ENCODE peak calls at places on chromosomes 1 and 21, in four cellular contexts. One of them, this sample, is unnamed.

GRCh38 chr1:245583575-245584330 is 429.0 kb downstream of the KIF26B start:
- DNase-seq in stomach: no peak
- DNase-seq in DND-41: no peak
- DNase-seq in left ventricle myocardium inferior: no peak
- DNase-seq in this sample: no peak

GRCh38 chr1:37073752-37074151 is 39.4 kb upstream of the GRIK3 start:
- DNase-seq in stomach: no peak
- DNase-seq in DND-41: no peak
- DNase-seq in left ventricle myocardium inferior: no peak
- DNase-seq in this sample: no peak

GRCh38 chr21:36976882-36977651 is 10.6 kb upstream of the HLCS start:
- DNase-seq in stomach: no peak
- DNase-seq in DND-41: no peak
- DNase-seq in left ventricle myocardium inferior: no peak
- DNase-seq in this sample: no peak

GRCh38 chr1:24111998-24112380 is at the start of gene MYOM3:
- DNase-seq in stomach: no peak
- DNase-seq in DND-41: no peak
- DNase-seq in left ventricle myocardium inferior: peak
- DNase-seq in this sample: no peak

GRCh38 chr1:67833595-67833926 is 294 bp upstream of the GNG12 start:
- DNase-seq in stomach: no peak
- DNase-seq in DND-41: no peak
- DNase-seq in left ventricle myocardium inferior: no peak
- DNase-seq in this sample: peak

GRCh38 chr1:33424205-33424604 is 6.7 kb downstream of the PHC2 start:
- DNase-seq in stomach: no peak
- DNase-seq in DND-41: no peak
- DNase-seq in left ventricle myocardium inferior: no peak
- DNase-seq in this sample: no peak

GRCh38 chr1:61120998-61121397 is 38.6 kb downstream of the NFIA start:
- DNase-seq in stomach: no peak
- DNase-seq in DND-41: no peak
- DNase-seq in left ventricle myocardium inferior: no peak
- DNase-seq in this sample: no peak

GRCh38 chr1:111242805-111243523 is 15.5 kb downstream of the CHI3L2 start:
- DNase-seq in stomach: no peak
- DNase-seq in DND-41: no peak
- DNase-seq in left ventricle myocardium inferior: peak
- DNase-seq in this sample: no peak

GRCh38 chr1:23422313-23422877 is 2.2 kb downstream of the TCEA3 start:
- DNase-seq in stomach: peak
- DNase-seq in DND-41: peak
- DNase-seq in left ventricle myocardium inferior: peak
- DNase-seq in this sample: peak

GRCh38 chr1:116919802-116920201 is 10.1 kb downstream of the PTGFRN start:
- DNase-seq in stomach: no peak
- DNase-seq in DND-41: no peak
- DNase-seq in left ventricle myocardium inferior: no peak
- DNase-seq in this sample: peak

GRCh38 chr1:197890936-197891335 is 11.5 kb upstream of the C1orf53 start:
- DNase-seq in stomach: no peak
- DNase-seq in DND-41: no peak
- DNase-seq in left ventricle myocardium inferior: no peak
- DNase-seq in this sample: no peak

GRCh38 chr1:15341228-15341627 is 68.5 kb upstream of the EFHD2 start:
- DNase-seq in stomach: no peak
- DNase-seq in DND-41: no peak
- DNase-seq in left ventricle myocardium inferior: no peak
- DNase-seq in this sample: no peak

GRCh38 chr1:197343663-197344273 is 75.7 kb downstream of the CRB1 start:
- DNase-seq in stomach: no peak
- DNase-seq in DND-41: no peak
- DNase-seq in left ventricle myocardium inferior: no peak
- DNase-seq in this sample: no peak

GRCh38 chr1:94259635-94260289 is 22.4 kb upstream of the ARHGAP29 start:
- DNase-seq in stomach: no peak
- DNase-seq in DND-41: no peak
- DNase-seq in left ventricle myocardium inferior: no peak
- DNase-seq in this sample: no peak

GRCh38 chr1:222784916-222785315 is 29.9 kb upstream of the DISP1 start:
- DNase-seq in stomach: no peak
- DNase-seq in DND-41: no peak
- DNase-seq in left ventricle myocardium inferior: no peak
- DNase-seq in this sample: no peak

GRCh38 chr1:235913311-235913710 is 46.6 kb upstream of the LYST start:
- DNase-seq in stomach: no peak
- DNase-seq in DND-41: no peak
- DNase-seq in left ventricle myocardium inferior: no peak
- DNase-seq in this sample: no peak

GRCh38 chr1:47547753-47548152 is 109.9 kb downstream of the FOXD2 start:
- DNase-seq in stomach: no peak
- DNase-seq in DND-41: no peak
- DNase-seq in left ventricle myocardium inferior: no peak
- DNase-seq in this sample: no peak

GRCh38 chr1:47549532-47549931 is 111.7 kb downstream of the FOXD2 start:
- DNase-seq in stomach: no peak
- DNase-seq in DND-41: no peak
- DNase-seq in left ventricle myocardium inferior: no peak
- DNase-seq in this sample: no peak

GRCh38 chr1:47548188-47548587 is 110.3 kb downstream of the FOXD2 start:
- DNase-seq in stomach: no peak
- DNase-seq in DND-41: no peak
- DNase-seq in left ventricle myocardium inferior: no peak
- DNase-seq in this sample: no peak

DNA sequence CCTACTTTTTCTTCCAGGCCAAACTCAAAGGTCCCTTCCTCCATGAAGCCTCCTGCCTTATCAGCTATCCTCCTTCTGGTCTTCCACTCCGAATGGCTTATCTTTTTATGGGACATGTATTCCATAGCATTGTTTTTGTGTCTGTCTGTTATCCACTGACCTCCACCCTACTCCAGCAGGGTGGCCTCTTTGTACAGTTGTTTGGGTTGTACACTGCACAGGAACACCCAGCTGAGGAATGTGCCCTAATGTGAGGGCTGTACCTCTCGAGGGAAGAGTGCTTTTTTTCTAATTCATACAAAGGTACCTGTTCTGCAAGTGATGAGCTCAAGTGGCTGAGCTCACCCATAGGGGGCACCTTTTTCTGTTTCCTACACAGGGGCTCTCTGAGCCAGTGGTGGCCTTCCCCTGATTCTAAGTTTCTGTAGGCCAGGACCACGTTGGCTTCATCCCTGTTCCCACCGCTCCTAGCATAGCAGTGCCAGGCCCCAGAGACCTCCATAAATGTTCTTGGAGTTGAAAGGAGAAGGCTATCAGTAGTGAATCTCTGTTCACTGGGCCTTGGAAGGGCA is 108.2 kb downstream of the FOXD2 start:
- DNase-seq in stomach: no peak
- DNase-seq in DND-41: no peak
- DNase-seq in left ventricle myocardium inferior: no peak
- DNase-seq in this sample: no peak
- TF ChIP-seq CTCF in stomach: no peak
- TF ChIP-seq CTCF in DND-41: no peak
- TF ChIP-seq CTCF in left ventricle myocardium inferior: no peak
- TF ChIP-seq CTCF in this sample: no peak

DNA sequence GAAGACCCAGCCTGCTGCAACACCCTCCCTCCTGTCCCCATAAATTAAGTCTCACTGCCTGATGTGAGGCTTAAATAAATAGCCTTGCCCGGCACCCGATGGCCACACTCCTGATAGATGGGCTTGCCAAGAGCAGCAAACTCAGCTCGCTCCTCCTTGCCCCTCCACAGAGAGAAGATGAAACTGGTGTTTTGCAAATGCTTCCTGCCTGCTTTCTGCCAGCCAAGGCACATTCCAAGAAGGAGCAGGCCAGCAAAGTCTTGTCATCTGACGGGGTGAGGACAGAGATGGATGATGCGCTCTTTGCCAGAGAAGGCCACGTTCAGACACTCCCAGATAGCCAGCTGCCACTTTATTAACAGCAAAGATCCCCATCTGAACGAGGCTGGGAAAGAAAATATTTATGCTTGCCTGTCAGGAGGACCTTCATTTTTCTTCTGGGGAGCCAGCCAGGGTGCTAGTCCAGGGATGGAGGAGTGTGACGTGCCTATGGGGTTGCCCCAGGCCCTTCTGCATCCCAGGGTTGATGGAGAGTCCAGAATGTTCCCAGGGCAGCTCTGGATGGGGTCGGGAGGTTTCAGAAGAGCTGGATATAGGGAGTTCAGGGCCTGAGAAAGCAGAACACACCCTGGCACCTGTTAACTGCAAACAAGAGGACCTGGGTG is 265.4 kb downstream of the FOXD2 start:
- DNase-seq in stomach: no peak
- DNase-seq in DND-41: no peak
- DNase-seq in left ventricle myocardium inferior: no peak
- DNase-seq in this sample: peak
- TF ChIP-seq CTCF in stomach: no peak
- TF ChIP-seq CTCF in DND-41: no peak
- TF ChIP-seq CTCF in left ventricle myocardium inferior: no peak
- TF ChIP-seq CTCF in this sample: no peak

GRCh38 chr1:43936470-43937151 is 3.0 kb downstream of the ARTN start:
- DNase-seq in stomach: peak
- DNase-seq in DND-41: no peak
- DNase-seq in left ventricle myocardium inferior: peak
- DNase-seq in this sample: no peak
- TF ChIP-seq CTCF in stomach: no peak
- TF ChIP-seq CTCF in DND-41: no peak
- TF ChIP-seq CTCF in left ventricle myocardium inferior: no peak
- TF ChIP-seq CTCF in this sample: no peak

DNA sequence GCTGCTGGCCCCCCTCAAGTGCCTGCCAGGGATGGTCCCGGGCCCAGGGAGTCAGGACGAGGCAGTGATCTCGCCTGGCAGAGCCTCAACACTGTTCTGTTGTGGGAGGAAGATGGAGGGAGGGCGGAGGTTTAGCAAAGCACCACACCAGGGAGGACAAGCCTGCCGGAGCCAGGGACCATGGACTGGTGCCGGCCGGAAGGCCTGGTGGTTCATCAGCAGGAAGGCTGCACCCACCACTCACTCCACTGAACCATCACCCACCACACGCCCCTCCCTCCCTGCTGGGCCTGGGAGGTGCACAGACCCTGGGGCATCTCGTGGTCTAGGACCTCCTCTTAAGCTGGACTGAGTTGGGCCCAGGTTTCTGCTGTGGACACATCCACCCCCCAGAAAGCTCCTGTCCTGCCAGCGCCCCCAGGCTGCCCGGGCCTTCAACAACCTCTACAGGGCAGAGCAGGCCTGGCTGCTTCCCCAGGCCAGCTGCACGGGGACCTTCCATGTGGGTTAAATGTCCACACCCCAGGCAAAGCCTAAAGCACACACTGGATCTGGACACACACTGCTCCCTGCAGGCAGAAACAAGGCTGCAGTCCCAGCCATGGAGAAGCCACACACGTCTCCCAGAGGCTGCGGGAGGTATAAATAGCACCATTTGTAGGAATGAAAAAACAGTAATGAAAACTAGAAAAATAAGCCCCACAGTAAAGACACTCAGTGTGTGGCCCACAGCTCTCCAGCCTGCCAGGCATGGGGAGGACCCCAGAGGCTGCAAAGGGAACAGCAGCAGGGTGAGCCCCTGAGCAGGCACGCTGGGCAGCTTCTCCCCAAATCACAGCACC is 10.4 kb upstream of the TMEM240 start:
- DNase-seq in stomach: no peak
- DNase-seq in DND-41: no peak
- DNase-seq in left ventricle myocardium inferior: no peak
- DNase-seq in this sample: no peak
- TF ChIP-seq CTCF in stomach: no peak
- TF ChIP-seq CTCF in DND-41: peak
- TF ChIP-seq CTCF in left ventricle myocardium inferior: peak
- TF ChIP-seq CTCF in this sample: no peak